ENCODE peak calls at places on chromosomes 4 and X, in seven cellular contexts. O is HTR-8/SVneo, L is lower lobe of right lung, I is neural crest cell, N is sigmoid colon, S is globus pallidus, K is HS-27A. Y is an unnamed sample.

GRCh38 chr4:82044141-82044993 is 329.4 kb downstream of the HNRNPD start:
- DNase-seq in N (peak; percentile 71), I (peak; percentile 64), L (peak; percentile 81), K (no peak), S (peak; percentile 52), O (peak; percentile 3), Y (peak; percentile 89)

GRCh38 chr4:122107680-122108079 is 44.5 kb upstream of the BLTP1 start:
- DNase-seq in K (no peak), N (no peak), I (no peak), O (no peak), L (no peak), S (no peak), Y (no peak)

GRCh38 chr4:180664766-180665368 is 1578.3 kb upstream of the TENM3 start:
- DNase-seq in N (peak; percentile 72), L (no peak), I (peak; percentile 81), K (peak; percentile 26), S (peak; percentile 79), O (peak; percentile 56), Y (no peak)

GRCh38 chrX:110258552-110258951 is 59.3 kb downstream of the AMMECR1 start:
- DNase-seq in O (no peak), I (no peak), L (no peak), S (no peak), N (no peak), K (no peak), Y (no peak)

GRCh38 chr4:100366213-100366612 is 151.6 kb downstream of the EMCN start:
- DNase-seq in O (no peak), I (no peak), K (no peak), L (no peak), N (no peak), S (no peak), Y (no peak)

GRCh38 chr4:7207791-7208231 is 15.5 kb downstream of the SORCS2 start:
- DNase-seq in O (no peak), N (no peak), S (no peak), L (no peak), K (no peak), I (no peak), Y (no peak)

GRCh38 chr4:39369301-39369700 is 3.1 kb upstream of the RFC1 start:
- DNase-seq in N (no peak), L (no peak), O (no peak), I (no peak), S (no peak), K (no peak), Y (no peak)

GRCh38 chr4:140094701-140095420 is 59.1 kb downstream of the MAML3 start:
- DNase-seq in S (peak; percentile 76), N (peak; percentile 83), K (no peak), I (no peak), O (no peak), L (peak; percentile 85), Y (peak; percentile 94)

GRCh38 chr4:114163051-114163450 is 183.6 kb upstream of the ARSJ start:
- DNase-seq in K (no peak), S (no peak), I (no peak), L (no peak), O (no peak), N (no peak), Y (no peak)